ENCODE peak calls at places on chromosomes 4 and X, in ten cellular contexts. U is neural progenitor cell, K is PC-3, Q is AG09319, Z is astrocyte of the spinal cord, F is choroid plexus epithelial cell, S is WTC11, H is GM12865, G is AG09309, L is dorsolateral prefrontal cortex. D is an unnamed sample.
A peak's percentile ranks its signal among the peaks of the same experiment; 100 is the strongest.

GRCh38 chrX:78746496-78746895 is 1.0 kb upstream of the LPAR4 start:
- DNase-seq in Z (no peak), H (no peak), F (no peak), U (peak; percentile 62), G (no peak), K (no peak), S (peak; percentile 23), L (no peak), Q (no peak), D (no peak)

GRCh38 chr4:896630-897029 is 35.5 kb downstream of the GAK start:
- DNase-seq in H (no peak), F (no peak), Q (no peak), S (no peak), K (no peak), Z (no peak), L (no peak), G (no peak), U (no peak), D (no peak)

GRCh38 chrX:10847333-10847732 is 226.9 kb upstream of the MID1 start:
- DNase-seq in G (no peak), U (no peak), H (no peak), L (no peak), F (no peak), K (no peak), Z (peak; percentile 1), Q (no peak), S (no peak), D (no peak)

GRCh38 chr4:2830632-2831610 is 12.7 kb upstream of the ADD1 start:
- DNase-seq in L (no peak), H (no peak), G (no peak), K (no peak), S (no peak), F (no peak), U (no peak), Z (no peak), Q (no peak), D (no peak)

GRCh38 chr4:158155656-158156356 is 17.0 kb downstream of the GASK1B start:
- DNase-seq in U (no peak), F (no peak), S (no peak), L (no peak), H (no peak), Q (no peak), K (no peak), Z (peak; percentile 40), G (no peak), D (no peak)

GRCh38 chrX:124194209-124194608 is 138.3 kb upstream of the TEX13D start:
- DNase-seq in L (no peak), G (no peak), Z (peak; percentile 12), Q (no peak), K (no peak), F (no peak), U (no peak), S (no peak), H (no peak), D (no peak)

GRCh38 chr4:108433832-108434231 is 186.5 kb upstream of the RPL34 start:
- DNase-seq in F (peak; percentile 64), Z (peak; percentile 83), K (peak; percentile 34), G (peak; percentile 7), Q (peak; percentile 23), H (no peak), U (no peak), S (no peak), L (no peak), D (no peak)

GRCh38 chrX:123093792-123094191 is 90.3 kb upstream of the GRIA3 start:
- DNase-seq in G (no peak), L (no peak), K (no peak), F (no peak), Z (no peak), H (no peak), S (no peak), U (no peak), Q (no peak), D (no peak)

GRCh38 chr4:25725870-25726269 is 70.2 kb downstream of the SLC34A2 start:
- DNase-seq in Z (no peak), H (no peak), L (no peak), G (no peak), Q (no peak), K (no peak), F (no peak), S (no peak), U (no peak), D (no peak)

GRCh38 chr4:113052379-113052951 is 3.0 kb downstream of the ANK2 start:
- DNase-seq in S (no peak), U (no peak), L (peak; percentile 56), F (peak; percentile 17), G (peak; percentile 27), Z (peak; percentile 86), K (peak; percentile 59), Q (no peak), H (peak; percentile 79), D (peak; percentile 33)

GRCh38 chr4:86744570-86744969 is 104.6 kb downstream of the SLC10A6 start:
- DNase-seq in H (no peak), G (no peak), K (peak; percentile 86), Z (no peak), Q (no peak), F (no peak), S (no peak), U (no peak), L (no peak), D (no peak)

GRCh38 chrX:96987228-96987627 is 103.5 kb downstream of the RPA4 start:
- DNase-seq in Q (no peak), Z (peak; percentile 10), G (no peak), F (peak; percentile 75), S (no peak), U (no peak), L (no peak), K (peak; percentile 15), H (no peak), D (no peak)

GRCh38 chr4:132483-132882 is 8.2 kb downstream of the ZNF718 start:
- DNase-seq in H (no peak), Q (no peak), F (no peak), L (no peak), G (no peak), Z (no peak), S (no peak), U (no peak), K (no peak), D (no peak)

GRCh38 chr4:26058537-26058936 is 144.5 kb downstream of the SMIM20 start:
- DNase-seq in Z (no peak), H (peak; percentile 66), F (no peak), K (no peak), L (no peak), Q (no peak), G (no peak), U (no peak), S (no peak), D (no peak)

DNA sequence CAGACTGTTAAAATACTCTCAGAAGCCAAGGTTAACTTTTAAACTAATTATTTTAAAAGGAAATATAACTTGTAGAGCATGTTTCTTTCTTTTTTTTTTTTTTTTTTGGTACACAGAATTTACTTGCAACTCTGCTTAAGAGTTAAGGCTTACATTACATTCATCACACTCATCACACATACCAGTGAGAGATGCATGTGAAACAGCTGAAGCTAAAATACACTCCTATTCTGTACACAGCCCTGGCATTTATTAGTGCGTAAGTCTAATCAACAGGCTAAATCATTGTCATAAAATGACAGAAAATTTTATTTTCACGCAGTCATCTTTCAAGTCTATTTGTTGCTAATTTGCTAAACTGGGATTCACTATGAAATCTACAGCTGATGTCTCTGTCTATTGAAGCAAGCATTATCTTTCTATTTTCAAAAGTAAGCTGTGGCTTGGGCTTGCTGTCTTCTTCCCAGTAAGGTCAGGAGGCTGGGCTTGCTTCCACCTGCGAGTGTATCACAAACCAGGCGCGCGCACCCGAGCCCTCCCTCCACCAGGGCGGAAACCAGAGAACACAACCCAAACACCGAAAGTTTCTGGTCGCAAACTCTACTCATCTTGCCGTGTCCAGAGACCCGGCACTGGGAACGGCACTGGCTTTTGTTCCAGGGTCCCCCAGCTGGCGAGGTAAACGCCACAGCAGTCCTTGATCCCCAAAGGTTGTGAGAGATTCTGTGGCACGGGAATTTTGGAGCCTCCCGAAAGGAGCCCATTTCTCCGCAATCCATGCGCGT is 3.9 kb downstream of the MAML3 start:
- DNase-seq in Z (peak; percentile 60), K (peak; percentile 62), F (peak; percentile 53), H (peak; percentile 24), Q (no peak), S (peak; percentile 73), U (peak; percentile 80), L (peak; percentile 55), G (no peak), D (peak; percentile 20)
- TF ChIP-seq CTCF in Z (peak; percentile 7), K (no peak), F (peak; percentile 28), H (no peak), Q (no peak), S (no peak), U (no peak), L (no peak), G (no peak), D (no peak)

GRCh38 chr4:54428940-54429339 is 199.8 kb downstream of the PDGFRA start:
- DNase-seq in L (no peak), F (no peak), Z (no peak), K (no peak), S (no peak), U (no peak), H (no peak), G (no peak), Q (no peak), D (no peak)

GRCh38 chr4:54427826-54428225 is 198.7 kb downstream of the PDGFRA start:
- DNase-seq in F (no peak), K (no peak), S (no peak), U (no peak), G (no peak), Q (no peak), H (peak; percentile 38), L (no peak), Z (no peak), D (no peak)

GRCh38 chr4:54433686-54434085 is 204.6 kb downstream of the PDGFRA start:
- DNase-seq in K (peak; percentile 59), F (peak; percentile 71), G (no peak), U (peak; percentile 33), L (no peak), S (peak; percentile 36), H (peak; percentile 50), Z (peak; percentile 8), Q (no peak), D (no peak)
- TF ChIP-seq CTCF in K (peak; percentile 88), F (peak; percentile 85), G (peak; percentile 48), U (peak; percentile 58), L (peak; percentile 56), S (peak; percentile 44), H (peak; percentile 53), Z (peak; percentile 48), Q (peak; percentile 41), D (no peak)

GRCh38 chr4:159175165-159175988 is 72.5 kb downstream of the RAPGEF2 start:
- DNase-seq in F (peak; percentile 96), Z (peak; percentile 87), L (peak; percentile 73), G (peak; percentile 73), K (peak; percentile 89), H (peak; percentile 87), S (peak; percentile 59), U (peak; percentile 88), Q (peak; percentile 72), D (no peak)
- TF ChIP-seq CTCF in F (peak; percentile 83), Z (peak; percentile 61), L (peak; percentile 93), G (peak; percentile 73), K (peak; percentile 86), H (peak; percentile 60), S (peak; percentile 70), U (peak; percentile 85), Q (peak; percentile 66), D (peak; percentile 53)

DNA sequence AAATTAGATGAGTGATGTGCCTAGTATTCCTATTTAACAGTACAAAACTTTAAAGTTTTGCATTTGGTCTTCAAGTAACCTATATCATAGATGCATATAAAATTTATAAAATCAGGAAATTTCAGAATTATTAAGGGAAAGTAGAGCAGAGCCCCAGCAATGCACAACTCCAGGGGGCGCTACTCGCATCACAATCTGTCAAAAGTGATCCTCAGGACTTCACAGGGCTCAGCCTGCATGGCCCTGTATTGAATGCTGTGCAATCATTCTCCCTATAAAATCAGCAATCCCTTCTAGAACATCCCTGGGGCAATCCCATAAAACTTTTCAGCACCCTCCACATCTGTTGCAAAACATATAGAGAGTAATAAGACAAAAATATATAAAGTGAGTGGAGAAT is 12.4 kb upstream of the PPARGC1A start:
- DNase-seq in H (no peak), K (no peak), Q (no peak), U (no peak), S (peak; percentile 27), G (no peak), F (no peak), L (no peak), Z (no peak), D (no peak)
- TF ChIP-seq CTCF in H (no peak), K (no peak), Q (no peak), U (peak; percentile 50), S (peak; percentile 43), G (no peak), F (no peak), L (no peak), Z (no peak), D (no peak)